ENCODE peak calls at places on chromosomes 3 and 15, in four cellular contexts. O is HCT116; F is activated naive CD8-positive, alpha-beta T cell treated with anti-CD3 and anti-CD28 coated beads, Interleukin-2, amount 50 U/mL, for 24 hours; G is skeletal muscle cell. Q is an unnamed sample.

GRCh38 chr3:13556214-13556613 is 7.3 kb downstream of the FBLN2 start:
- DNase-seq in O (no peak), G (no peak), F (no peak), Q (no peak)

GRCh38 chr3:57815034-57815433 is 58.9 kb downstream of the SLMAP start:
- DNase-seq in G (no peak), O (no peak), F (peak; percentile 20), Q (no peak)

GRCh38 chr3:61387817-61388216 is 136.6 kb upstream of the FHIT start:
- DNase-seq in F (no peak), G (no peak), O (no peak), Q (no peak)

GRCh38 chr3:134998855-134999254 is 203.8 kb downstream of the EPHB1 start:
- DNase-seq in O (no peak), F (no peak), G (no peak), Q (no peak)

GRCh38 chr15:89090791-89091666 is 2.8 kb downstream of the ABHD2 start:
- DNase-seq in F (peak; percentile 50), O (no peak), G (peak; percentile 43), Q (peak; percentile 53)

GRCh38 chr15:58467121-58467721 is 35.4 kb downstream of the LIPC start:
- DNase-seq in G (no peak), O (peak; percentile 75), F (no peak), Q (no peak)

GRCh38 chr3:159860727-159861126 is 127.9 kb upstream of the IL12A start:
- DNase-seq in G (no peak), O (no peak), F (no peak), Q (no peak)

GRCh38 chr3:116140100-116140689 is 305.1 kb downstream of the LSAMP start:
- DNase-seq in F (no peak), O (peak; percentile 12), G (no peak), Q (no peak)

GRCh38 chr3:28218917-28219198 is 22.6 kb upstream of the CMC1 start:
- DNase-seq in G (no peak), O (no peak), F (no peak), Q (no peak)